ENCODE peak calls at places on chromosome 1, in seven cellular contexts. One of them, this sample, is unnamed.

GRCh38 chr1:61056674-61057439 is 25.5 kb upstream of the NFIA start:
- DNase-seq in fibroblast of mammary gland: peak
- DNase-seq in HFF-Myc: no peak
- DNase-seq in pancreas: peak
- DNase-seq in GM12864: no peak
- DNase-seq in psoas muscle: peak
- DNase-seq in body of pancreas: peak
- DNase-seq in this sample: peak

GRCh38 chr1:115654663-115655306 is 13.0 kb downstream of the VANGL1 start:
- DNase-seq in fibroblast of mammary gland: peak
- DNase-seq in HFF-Myc: no peak
- DNase-seq in pancreas: no peak
- DNase-seq in GM12864: no peak
- DNase-seq in psoas muscle: no peak
- DNase-seq in body of pancreas: no peak
- DNase-seq in this sample: peak

GRCh38 chr1:38881487-38881886 is at the start of gene GJA9:
- DNase-seq in fibroblast of mammary gland: no peak
- DNase-seq in HFF-Myc: no peak
- DNase-seq in pancreas: no peak
- DNase-seq in GM12864: no peak
- DNase-seq in psoas muscle: no peak
- DNase-seq in body of pancreas: no peak
- DNase-seq in this sample: no peak

GRCh38 chr1:157948547-157949152 is 44.8 kb upstream of the KIRREL1 start:
- DNase-seq in fibroblast of mammary gland: peak
- DNase-seq in HFF-Myc: no peak
- DNase-seq in pancreas: no peak
- DNase-seq in GM12864: no peak
- DNase-seq in psoas muscle: no peak
- DNase-seq in body of pancreas: no peak
- DNase-seq in this sample: peak

GRCh38 chr1:23951646-23952095 is 8.0 kb upstream of the PNRC2 start:
- DNase-seq in fibroblast of mammary gland: peak
- DNase-seq in HFF-Myc: no peak
- DNase-seq in pancreas: no peak
- DNase-seq in GM12864: no peak
- DNase-seq in psoas muscle: peak
- DNase-seq in body of pancreas: no peak
- DNase-seq in this sample: peak

GRCh38 chr1:23100074-23100748 is 68.4 kb downstream of the LUZP1 start:
- DNase-seq in fibroblast of mammary gland: peak
- DNase-seq in HFF-Myc: peak
- DNase-seq in pancreas: no peak
- DNase-seq in GM12864: no peak
- DNase-seq in psoas muscle: no peak
- DNase-seq in body of pancreas: no peak
- DNase-seq in this sample: peak

GRCh38 chr1:235892734-235893413 is 26.2 kb upstream of the LYST start:
- DNase-seq in fibroblast of mammary gland: no peak
- DNase-seq in HFF-Myc: no peak
- DNase-seq in pancreas: no peak
- DNase-seq in GM12864: no peak
- DNase-seq in psoas muscle: no peak
- DNase-seq in body of pancreas: no peak
- DNase-seq in this sample: no peak

GRCh38 chr1:93108335-93108734 is 29.3 kb downstream of the MTF2 start:
- DNase-seq in fibroblast of mammary gland: no peak
- DNase-seq in HFF-Myc: no peak
- DNase-seq in pancreas: no peak
- DNase-seq in GM12864: no peak
- DNase-seq in psoas muscle: no peak
- DNase-seq in body of pancreas: no peak
- DNase-seq in this sample: no peak

GRCh38 chr1:20074725-20075171 is 4.8 kb downstream of the PLA2G5 start:
- DNase-seq in fibroblast of mammary gland: peak
- DNase-seq in HFF-Myc: no peak
- DNase-seq in pancreas: no peak
- DNase-seq in GM12864: no peak
- DNase-seq in psoas muscle: no peak
- DNase-seq in body of pancreas: no peak
- DNase-seq in this sample: peak

GRCh38 chr1:184634296-184634695 is 120.4 kb downstream of the EDEM3 start:
- DNase-seq in fibroblast of mammary gland: no peak
- DNase-seq in HFF-Myc: no peak
- DNase-seq in pancreas: no peak
- DNase-seq in GM12864: no peak
- DNase-seq in psoas muscle: no peak
- DNase-seq in body of pancreas: no peak
- DNase-seq in this sample: no peak

GRCh38 chr1:8033322-8033721 is 7.2 kb upstream of the ERRFI1 start:
- DNase-seq in fibroblast of mammary gland: no peak
- DNase-seq in HFF-Myc: no peak
- DNase-seq in pancreas: no peak
- DNase-seq in GM12864: no peak
- DNase-seq in psoas muscle: no peak
- DNase-seq in body of pancreas: no peak
- DNase-seq in this sample: no peak

GRCh38 chr1:229557913-229558414 is 543 bp downstream of the ABCB10 start:
- DNase-seq in fibroblast of mammary gland: peak
- DNase-seq in HFF-Myc: no peak
- DNase-seq in pancreas: peak
- DNase-seq in GM12864: no peak
- DNase-seq in psoas muscle: peak
- DNase-seq in body of pancreas: peak
- DNase-seq in this sample: peak

GRCh38 chr1:113677250-113678158 is 81.8 kb downstream of the PHTF1 start:
- DNase-seq in fibroblast of mammary gland: peak
- DNase-seq in HFF-Myc: peak
- DNase-seq in pancreas: no peak
- DNase-seq in GM12864: no peak
- DNase-seq in psoas muscle: peak
- DNase-seq in body of pancreas: peak
- DNase-seq in this sample: peak

GRCh38 chr1:89147707-89148106 is 21.8 kb upstream of the GBP2 start:
- DNase-seq in fibroblast of mammary gland: no peak
- DNase-seq in HFF-Myc: no peak
- DNase-seq in pancreas: no peak
- DNase-seq in GM12864: no peak
- DNase-seq in psoas muscle: no peak
- DNase-seq in body of pancreas: no peak
- DNase-seq in this sample: no peak

GRCh38 chr1:89149976-89150375 is 24.1 kb upstream of the GBP2 start:
- DNase-seq in fibroblast of mammary gland: no peak
- DNase-seq in HFF-Myc: no peak
- DNase-seq in pancreas: no peak
- DNase-seq in GM12864: no peak
- DNase-seq in psoas muscle: no peak
- DNase-seq in body of pancreas: no peak
- DNase-seq in this sample: no peak

GRCh38 chr1:89148259-89148658 is 22.3 kb upstream of the GBP2 start:
- DNase-seq in fibroblast of mammary gland: no peak
- DNase-seq in HFF-Myc: no peak
- DNase-seq in pancreas: no peak
- DNase-seq in GM12864: no peak
- DNase-seq in psoas muscle: no peak
- DNase-seq in body of pancreas: no peak
- DNase-seq in this sample: no peak

GRCh38 chr1:89151021-89151420 is 24.8 kb downstream of the GBP7 start:
- DNase-seq in fibroblast of mammary gland: no peak
- DNase-seq in HFF-Myc: no peak
- DNase-seq in pancreas: no peak
- DNase-seq in GM12864: no peak
- DNase-seq in psoas muscle: no peak
- DNase-seq in body of pancreas: no peak
- DNase-seq in this sample: no peak

GRCh38 chr1:89149229-89149628 is 23.3 kb upstream of the GBP2 start:
- DNase-seq in fibroblast of mammary gland: peak
- DNase-seq in HFF-Myc: no peak
- DNase-seq in pancreas: peak
- DNase-seq in GM12864: no peak
- DNase-seq in psoas muscle: no peak
- DNase-seq in body of pancreas: no peak
- DNase-seq in this sample: peak
- TF ChIP-seq CTCF in fibroblast of mammary gland: peak
- TF ChIP-seq CTCF in HFF-Myc: peak
- TF ChIP-seq CTCF in pancreas: no peak
- TF ChIP-seq CTCF in GM12864: peak
- TF ChIP-seq CTCF in psoas muscle: peak
- TF ChIP-seq CTCF in body of pancreas: peak
- TF ChIP-seq CTCF in this sample: peak

DNA sequence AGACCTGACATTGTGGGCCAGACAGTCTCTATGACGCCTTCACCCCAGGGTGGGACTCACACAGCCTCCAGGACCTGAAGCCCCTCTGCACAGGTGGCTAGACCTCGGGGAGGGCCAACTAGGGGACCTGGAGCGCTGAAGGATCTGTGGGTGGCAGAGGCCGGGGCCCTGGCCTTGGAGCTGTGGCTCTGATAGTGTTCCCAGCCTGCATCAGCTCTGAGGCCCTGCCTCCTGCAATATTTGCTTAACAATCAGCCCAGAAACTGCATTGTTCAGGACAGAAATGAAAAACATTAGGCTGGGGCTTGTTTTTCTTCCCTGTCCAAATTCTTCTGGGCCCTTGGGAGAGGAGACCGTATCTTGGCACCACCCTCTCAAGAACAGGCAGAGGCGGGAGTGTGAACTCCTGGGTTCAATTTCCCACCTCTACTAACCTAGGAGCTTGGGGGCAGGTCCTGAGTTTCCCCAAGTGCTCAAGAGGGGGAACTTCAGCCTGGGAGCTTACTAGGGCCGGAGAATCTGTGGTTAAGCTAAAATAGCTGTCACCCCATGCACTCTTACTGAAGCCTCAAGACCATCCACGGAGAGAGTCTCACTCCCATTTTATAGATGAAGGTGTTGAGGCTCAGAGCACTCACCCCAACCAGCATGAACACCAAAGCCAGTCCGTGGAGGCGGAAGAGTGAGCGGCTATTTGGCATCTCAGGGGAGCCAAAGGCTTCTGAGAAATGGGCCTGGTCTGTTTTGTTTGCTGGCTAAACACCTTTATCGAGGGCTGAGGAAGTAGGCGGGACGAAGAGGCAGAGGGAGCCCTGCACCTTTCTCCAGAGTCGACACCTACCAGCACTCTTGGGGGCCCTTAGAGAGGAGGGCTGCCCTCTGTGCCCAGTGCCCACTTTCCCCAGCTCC is 18.8 kb upstream of the CASZ1 start:
- DNase-seq in fibroblast of mammary gland: no peak
- DNase-seq in HFF-Myc: no peak
- DNase-seq in pancreas: peak
- DNase-seq in GM12864: no peak
- DNase-seq in psoas muscle: no peak
- DNase-seq in body of pancreas: peak
- DNase-seq in this sample: no peak
- H3K4me3 ChIP-seq in fibroblast of mammary gland: no peak
- H3K4me3 ChIP-seq in HFF-Myc: no peak
- H3K4me3 ChIP-seq in pancreas: peak
- H3K4me3 ChIP-seq in GM12864: no peak
- H3K4me3 ChIP-seq in psoas muscle: no peak
- H3K4me3 ChIP-seq in body of pancreas: no peak
- H3K4me3 ChIP-seq in this sample: no peak

DNA sequence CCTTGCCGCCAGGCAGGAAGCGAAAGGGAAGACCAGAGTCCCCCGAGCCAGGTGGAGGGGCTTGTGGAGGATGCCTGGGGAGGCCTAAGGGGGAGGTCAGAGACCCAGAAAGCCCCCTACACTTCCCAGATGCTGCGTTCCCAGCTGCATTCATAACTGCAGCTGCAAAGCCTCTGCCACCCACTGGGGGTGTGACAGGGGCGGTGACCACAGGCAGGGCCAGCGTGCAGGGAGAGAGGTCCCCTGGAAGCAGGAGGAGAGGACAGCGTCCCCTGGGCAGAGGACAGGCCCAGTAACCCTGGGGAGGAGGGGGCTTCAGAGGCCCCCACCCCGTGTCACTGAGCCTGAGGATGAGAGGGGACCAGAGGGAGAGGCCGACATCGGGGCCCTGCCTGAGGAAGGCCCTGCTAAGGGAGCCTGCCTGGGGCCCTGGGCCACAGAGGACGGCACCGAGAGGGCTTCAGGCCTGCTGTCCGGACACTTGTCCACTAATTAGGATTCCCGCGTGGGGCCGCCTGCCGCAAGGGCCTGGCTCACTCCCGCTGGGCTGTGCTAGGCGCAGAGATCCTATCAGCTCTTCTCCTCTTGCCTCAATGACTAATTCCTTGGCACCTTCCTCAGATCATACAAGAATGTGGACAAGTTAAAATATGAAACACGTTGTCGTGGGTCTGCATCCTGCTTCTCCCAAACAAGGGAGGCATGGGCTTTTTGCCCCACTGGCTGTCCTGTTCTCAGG is 49.1 kb upstream of the CCDC27 start:
- DNase-seq in fibroblast of mammary gland: peak
- DNase-seq in HFF-Myc: no peak
- DNase-seq in pancreas: no peak
- DNase-seq in GM12864: no peak
- DNase-seq in psoas muscle: no peak
- DNase-seq in body of pancreas: no peak
- DNase-seq in this sample: peak
- TF ChIP-seq CTCF in fibroblast of mammary gland: no peak
- TF ChIP-seq CTCF in HFF-Myc: no peak
- TF ChIP-seq CTCF in pancreas: no peak
- TF ChIP-seq CTCF in GM12864: peak
- TF ChIP-seq CTCF in psoas muscle: no peak
- TF ChIP-seq CTCF in body of pancreas: no peak
- TF ChIP-seq CTCF in this sample: no peak

GRCh38 chr1:69121708-69122107 is 446.0 kb upstream of the LRRC7 start:
- DNase-seq in fibroblast of mammary gland: peak
- DNase-seq in HFF-Myc: no peak
- DNase-seq in pancreas: no peak
- DNase-seq in GM12864: no peak
- DNase-seq in psoas muscle: no peak
- DNase-seq in body of pancreas: no peak
- DNase-seq in this sample: peak

GRCh38 chr1:69126761-69127160 is 441.0 kb upstream of the LRRC7 start:
- DNase-seq in fibroblast of mammary gland: no peak
- DNase-seq in HFF-Myc: no peak
- DNase-seq in pancreas: no peak
- DNase-seq in GM12864: no peak
- DNase-seq in psoas muscle: no peak
- DNase-seq in body of pancreas: no peak
- DNase-seq in this sample: no peak

GRCh38 chr1:69123486-69123885 is 444.2 kb upstream of the LRRC7 start:
- DNase-seq in fibroblast of mammary gland: no peak
- DNase-seq in HFF-Myc: no peak
- DNase-seq in pancreas: no peak
- DNase-seq in GM12864: no peak
- DNase-seq in psoas muscle: no peak
- DNase-seq in body of pancreas: no peak
- DNase-seq in this sample: no peak

GRCh38 chr1:69122373-69122772 is 445.3 kb upstream of the LRRC7 start:
- DNase-seq in fibroblast of mammary gland: no peak
- DNase-seq in HFF-Myc: no peak
- DNase-seq in pancreas: no peak
- DNase-seq in GM12864: no peak
- DNase-seq in psoas muscle: no peak
- DNase-seq in body of pancreas: no peak
- DNase-seq in this sample: no peak

GRCh38 chr1:69120828-69121227 is 446.9 kb upstream of the LRRC7 start:
- DNase-seq in fibroblast of mammary gland: no peak
- DNase-seq in HFF-Myc: no peak
- DNase-seq in pancreas: no peak
- DNase-seq in GM12864: no peak
- DNase-seq in psoas muscle: no peak
- DNase-seq in body of pancreas: no peak
- DNase-seq in this sample: no peak
- H3K4me3 ChIP-seq in fibroblast of mammary gland: no peak
- H3K4me3 ChIP-seq in HFF-Myc: no peak
- H3K4me3 ChIP-seq in pancreas: no peak
- H3K4me3 ChIP-seq in GM12864: no peak
- H3K4me3 ChIP-seq in psoas muscle: no peak
- H3K4me3 ChIP-seq in body of pancreas: no peak
- H3K4me3 ChIP-seq in this sample: no peak

GRCh38 chr1:191629836-191630235 is 528.4 kb upstream of the RGS18 start:
- DNase-seq in fibroblast of mammary gland: no peak
- DNase-seq in HFF-Myc: no peak
- DNase-seq in pancreas: no peak
- DNase-seq in GM12864: no peak
- DNase-seq in psoas muscle: no peak
- DNase-seq in body of pancreas: no peak
- DNase-seq in this sample: no peak
- TF ChIP-seq CTCF in fibroblast of mammary gland: no peak
- TF ChIP-seq CTCF in HFF-Myc: no peak
- TF ChIP-seq CTCF in pancreas: no peak
- TF ChIP-seq CTCF in GM12864: peak
- TF ChIP-seq CTCF in psoas muscle: no peak
- TF ChIP-seq CTCF in body of pancreas: no peak
- TF ChIP-seq CTCF in this sample: no peak